ENCODE peak calls at places on chromosomes 12 and 14, in four cellular contexts. One of them, this sample, is unnamed.

GRCh38 chr14:69980457-69981414 is 101.5 kb downstream of the SMOC1 start:
- DNase-seq in adrenal gland: no peak
- DNase-seq in right lobe of liver: no peak
- DNase-seq in A549: no peak
- DNase-seq in this sample: no peak

GRCh38 chr14:69043007-69043444 is 63.9 kb upstream of the ACTN1 start:
- DNase-seq in A549: no peak
- DNase-seq in right lobe of liver: peak; percentile 79
- DNase-seq in adrenal gland: peak; percentile 50
- DNase-seq in this sample: no peak

GRCh38 chr12:55718020-55718419 is 2.2 kb upstream of the RDH5 start:
- DNase-seq in right lobe of liver: peak; percentile 32
- DNase-seq in A549: no peak
- DNase-seq in adrenal gland: no peak
- DNase-seq in this sample: no peak

GRCh38 chr12:50151047-50151687 is 16.0 kb downstream of the CERS5 start:
- DNase-seq in right lobe of liver: no peak
- DNase-seq in adrenal gland: no peak
- DNase-seq in A549: no peak
- DNase-seq in this sample: no peak

GRCh38 chr12:25811656-25812126 is 146.8 kb upstream of the RASSF8 start:
- DNase-seq in A549: peak; percentile 45
- DNase-seq in right lobe of liver: no peak
- DNase-seq in adrenal gland: no peak
- DNase-seq in this sample: peak; percentile 9

GRCh38 chr14:62431496-62431895 is 613.8 kb downstream of the KCNH5 start:
- DNase-seq in adrenal gland: no peak
- DNase-seq in A549: no peak
- DNase-seq in right lobe of liver: no peak
- DNase-seq in this sample: no peak

GRCh38 chr12:40312982-40313576 is 88.3 kb downstream of the LRRK2 start:
- DNase-seq in adrenal gland: no peak
- DNase-seq in A549: peak; percentile 49
- DNase-seq in right lobe of liver: no peak
- DNase-seq in this sample: no peak

GRCh38 chr12:76113800-76114757 is 29.6 kb upstream of the NAP1L1 start:
- DNase-seq in A549: no peak
- DNase-seq in right lobe of liver: no peak
- DNase-seq in adrenal gland: no peak
- DNase-seq in this sample: no peak

GRCh38 chr12:106978035-106978800 is 8.7 kb downstream of the MTERF2 start:
- DNase-seq in adrenal gland: peak; percentile 67
- DNase-seq in A549: no peak
- DNase-seq in right lobe of liver: peak; percentile 64
- DNase-seq in this sample: no peak

GRCh38 chr12:87157791-87158190 is 871.4 kb downstream of the C12orf50 start:
- DNase-seq in A549: peak; percentile 85
- DNase-seq in adrenal gland: no peak
- DNase-seq in right lobe of liver: no peak
- DNase-seq in this sample: peak; percentile 13

GRCh38 chr14:81784084-81784483 is 250.4 kb upstream of the SEL1L start:
- DNase-seq in right lobe of liver: no peak
- DNase-seq in A549: no peak
- DNase-seq in adrenal gland: peak; percentile 78
- DNase-seq in this sample: no peak

GRCh38 chr12:102406033-102406584 is 74.3 kb downstream of the IGF1 start:
- DNase-seq in right lobe of liver: no peak
- DNase-seq in adrenal gland: peak; percentile 27
- DNase-seq in A549: no peak
- DNase-seq in this sample: no peak

GRCh38 chr12:3041558-3042164 is 35.5 kb upstream of the TSPAN9 start:
- DNase-seq in adrenal gland: peak; percentile 58
- DNase-seq in A549: peak; percentile 87
- DNase-seq in right lobe of liver: no peak
- DNase-seq in this sample: peak; percentile 83

GRCh38 chr14:23306412-23307145 is at the start of gene BCL2L2:
- DNase-seq in adrenal gland: peak; percentile 97
- DNase-seq in A549: peak; percentile 92
- DNase-seq in right lobe of liver: peak; percentile 94
- DNase-seq in this sample: peak; percentile 42

GRCh38 chr12:26153421-26154154 is 28.8 kb upstream of the BHLHE41 start:
- DNase-seq in right lobe of liver: no peak
- DNase-seq in A549: peak; percentile 79
- DNase-seq in adrenal gland: peak; percentile 74
- DNase-seq in this sample: peak; percentile 36

GRCh38 chr12:111174283-111175108 is 194.4 kb downstream of the PHETA1 start:
- DNase-seq in right lobe of liver: no peak
- DNase-seq in A549: peak; percentile 35
- DNase-seq in adrenal gland: no peak
- DNase-seq in this sample: no peak

GRCh38 chr12:17592472-17592871 is 497.5 kb downstream of the RERGL start:
- DNase-seq in adrenal gland: no peak
- DNase-seq in A549: no peak
- DNase-seq in right lobe of liver: no peak
- DNase-seq in this sample: no peak

GRCh38 chr14:104877806-104878550 is 12.9 kb downstream of the CEP170B start:
- DNase-seq in A549: no peak
- DNase-seq in right lobe of liver: no peak
- DNase-seq in adrenal gland: no peak
- DNase-seq in this sample: no peak

DNA sequence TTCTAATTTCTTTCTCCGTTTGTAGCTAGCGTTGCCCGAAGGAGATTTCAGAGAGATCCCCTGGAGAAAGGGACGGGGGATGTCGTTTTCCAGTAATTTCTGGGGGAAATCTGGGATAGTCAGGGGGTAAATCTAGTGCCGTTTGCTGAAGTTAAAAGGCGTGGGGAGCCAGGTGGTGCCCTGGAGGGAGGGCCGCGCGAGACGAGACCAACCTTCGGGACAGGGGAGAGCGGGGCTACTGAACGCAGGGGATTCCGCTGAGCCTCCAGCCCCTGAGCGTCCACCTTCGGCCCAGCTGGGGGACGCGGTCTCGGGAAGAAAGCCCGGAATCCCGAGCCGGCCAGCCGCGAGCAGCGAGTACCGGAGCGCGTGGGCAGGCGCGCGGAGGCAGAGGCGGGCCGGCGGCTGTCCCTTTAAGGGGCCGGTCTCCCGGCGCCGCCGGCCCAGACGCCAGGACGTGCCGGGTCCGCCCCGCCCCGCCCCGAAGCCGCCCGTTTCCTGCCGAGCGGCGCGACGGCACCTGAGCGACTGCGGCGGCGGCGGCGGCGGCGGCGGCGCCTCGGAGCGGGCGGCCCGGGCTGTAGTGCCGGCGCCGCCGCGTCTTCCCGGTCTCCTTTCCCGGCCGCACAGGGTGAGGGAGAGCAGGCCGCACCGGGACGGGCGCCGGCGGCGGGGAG is at the start of gene KTN1:
- DNase-seq in right lobe of liver: peak; percentile 91
- DNase-seq in A549: peak; percentile 84
- DNase-seq in adrenal gland: peak; percentile 80
- DNase-seq in this sample: peak; percentile 62
- TF ChIP-seq POLR2A in right lobe of liver: peak; percentile 79
- TF ChIP-seq POLR2A in A549: peak; percentile 76
- TF ChIP-seq POLR2A in adrenal gland: peak; percentile 51
- TF ChIP-seq POLR2A in this sample: peak; percentile 6

GRCh38 chr14:21233457-21234076 is 35.7 kb downstream of the HNRNPC start:
- DNase-seq in A549: peak; percentile 48
- DNase-seq in right lobe of liver: no peak
- DNase-seq in adrenal gland: no peak
- DNase-seq in this sample: no peak

GRCh38 chr14:21240417-21240816 is 28.8 kb downstream of the HNRNPC start:
- DNase-seq in A549: no peak
- DNase-seq in right lobe of liver: no peak
- DNase-seq in adrenal gland: no peak
- DNase-seq in this sample: no peak

GRCh38 chr14:21238823-21239518 is 30.3 kb downstream of the HNRNPC start:
- DNase-seq in A549: no peak
- DNase-seq in adrenal gland: no peak
- DNase-seq in right lobe of liver: no peak
- DNase-seq in this sample: no peak

GRCh38 chr14:21234112-21234511 is 35.1 kb downstream of the HNRNPC start:
- DNase-seq in A549: no peak
- DNase-seq in adrenal gland: no peak
- DNase-seq in right lobe of liver: no peak
- DNase-seq in this sample: no peak

GRCh38 chr14:21236948-21237797 is 32.1 kb downstream of the HNRNPC start:
- DNase-seq in A549: no peak
- DNase-seq in right lobe of liver: no peak
- DNase-seq in adrenal gland: no peak
- DNase-seq in this sample: no peak
- TF ChIP-seq POLR2A in A549: no peak
- TF ChIP-seq POLR2A in right lobe of liver: no peak
- TF ChIP-seq POLR2A in adrenal gland: no peak
- TF ChIP-seq POLR2A in this sample: no peak

GRCh38 chr14:74608959-74609611 is 3.0 kb downstream of the LTBP2 start:
- DNase-seq in adrenal gland: peak; percentile 92
- DNase-seq in A549: peak; percentile 86
- DNase-seq in right lobe of liver: peak; percentile 78
- DNase-seq in this sample: peak; percentile 42
- TF ChIP-seq POLR2A in adrenal gland: no peak
- TF ChIP-seq POLR2A in A549: no peak
- TF ChIP-seq POLR2A in right lobe of liver: no peak
- TF ChIP-seq POLR2A in this sample: no peak

GRCh38 chr12:120317258-120318105 is 10.1 kb downstream of the PLA2G1B start:
- DNase-seq in adrenal gland: peak; percentile 100
- DNase-seq in A549: peak; percentile 100
- DNase-seq in right lobe of liver: peak; percentile 99
- DNase-seq in this sample: peak; percentile 96
- TF ChIP-seq POLR2A in adrenal gland: peak; percentile 77
- TF ChIP-seq POLR2A in A549: peak; percentile 89
- TF ChIP-seq POLR2A in right lobe of liver: peak; percentile 96
- TF ChIP-seq POLR2A in this sample: peak; percentile 72

DNA sequence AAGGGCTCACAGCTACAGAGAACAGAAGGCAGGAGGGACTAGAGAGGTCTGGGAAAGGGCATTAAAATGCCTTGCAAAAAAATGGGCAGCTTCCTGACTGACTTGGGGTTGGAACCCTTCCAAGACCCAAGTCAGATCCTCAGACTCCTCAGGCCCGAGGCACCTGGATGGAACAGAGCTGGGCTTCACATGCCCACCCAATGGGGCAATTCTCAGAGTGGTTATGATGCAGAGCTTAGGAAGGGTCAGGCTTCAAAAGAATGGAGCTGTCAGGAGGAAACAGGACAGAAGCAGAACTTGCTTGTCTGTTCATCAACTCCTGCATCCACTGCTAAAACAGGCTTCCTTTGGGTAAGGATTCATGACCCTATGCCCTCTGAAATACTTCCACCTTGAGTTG is 9.7 kb upstream of the KRT1 start:
- DNase-seq in adrenal gland: no peak
- DNase-seq in right lobe of liver: no peak
- DNase-seq in A549: no peak
- DNase-seq in this sample: no peak
- TF ChIP-seq POLR2A in adrenal gland: no peak
- TF ChIP-seq POLR2A in right lobe of liver: no peak
- TF ChIP-seq POLR2A in A549: no peak
- TF ChIP-seq POLR2A in this sample: no peak

DNA sequence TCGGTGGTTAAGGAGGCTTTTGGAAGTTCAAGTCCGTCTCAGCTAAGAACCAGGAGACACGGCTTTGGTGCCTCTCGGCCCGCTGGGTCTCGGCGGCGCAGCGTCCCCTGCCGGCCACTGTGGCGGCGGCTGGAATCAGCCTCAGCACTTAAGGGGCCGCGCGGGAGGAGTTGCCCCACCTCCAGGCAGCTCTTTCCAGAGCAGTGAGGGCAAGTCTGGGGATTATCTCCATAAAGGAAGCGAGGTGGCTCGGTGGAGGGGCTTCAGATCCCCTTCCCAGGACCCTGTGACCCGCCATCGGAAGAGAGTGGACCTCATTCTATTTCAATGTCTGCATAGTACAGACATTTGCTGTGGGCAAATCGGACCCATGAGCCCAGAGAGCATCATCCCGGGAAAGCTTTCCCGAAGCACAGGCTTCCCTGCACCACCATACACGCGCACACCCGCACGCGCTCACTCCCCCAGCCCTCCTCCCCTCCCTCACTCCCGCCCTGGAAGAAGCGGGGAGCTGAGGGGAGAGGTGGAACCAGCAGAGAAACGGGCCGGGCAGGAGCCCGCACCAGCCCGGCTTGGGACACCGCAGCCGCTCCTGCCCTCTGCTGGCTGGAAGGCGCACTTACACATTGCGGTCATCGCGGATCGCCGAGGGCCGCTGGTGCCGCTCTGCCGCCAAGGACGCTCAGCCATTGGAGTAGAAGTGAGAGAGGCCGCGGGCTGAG is 15.9 kb downstream of the RNASE2 start:
- DNase-seq in right lobe of liver: peak; percentile 89
- DNase-seq in A549: peak; percentile 87
- DNase-seq in adrenal gland: peak; percentile 94
- DNase-seq in this sample: peak; percentile 67
- TF ChIP-seq POLR2A in right lobe of liver: no peak
- TF ChIP-seq POLR2A in A549: peak; percentile 47
- TF ChIP-seq POLR2A in adrenal gland: no peak
- TF ChIP-seq POLR2A in this sample: no peak

DNA sequence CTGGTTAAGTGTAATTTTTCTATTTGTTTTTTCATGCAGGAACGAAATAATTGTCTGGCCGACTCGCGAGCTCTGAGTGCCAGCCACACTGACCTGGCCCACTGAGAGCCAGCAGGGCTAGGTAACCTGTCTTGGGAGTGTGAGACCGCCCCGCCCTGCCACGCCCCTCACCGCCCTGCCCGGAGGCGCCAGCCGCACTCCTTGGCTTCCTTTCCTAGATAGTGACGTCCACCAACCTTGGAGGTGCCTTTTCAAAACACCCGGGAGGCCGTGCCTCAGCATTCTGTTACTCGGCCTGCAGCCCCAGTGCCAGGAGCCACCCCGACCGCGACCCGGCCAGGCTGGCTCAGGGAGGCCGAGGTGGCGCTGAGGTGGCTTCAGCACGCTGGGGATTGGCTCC is 21.7 kb downstream of the XRCC3 start:
- DNase-seq in right lobe of liver: no peak
- DNase-seq in adrenal gland: peak; percentile 15
- DNase-seq in A549: no peak
- DNase-seq in this sample: no peak
- TF ChIP-seq POLR2A in right lobe of liver: no peak
- TF ChIP-seq POLR2A in adrenal gland: no peak
- TF ChIP-seq POLR2A in A549: no peak
- TF ChIP-seq POLR2A in this sample: no peak